ENCODE peak calls at places on chromosomes 12 and 14, in seven cellular contexts. One of them, this sample, is unnamed.
A peak's percentile ranks its signal among the peaks of the same experiment; 100 is the strongest.

GRCh38 chr12:7859552-7859951 is 13.2 kb downstream of the SLC2A14 start:
- DNase-seq in activated naive CD4-positive, alpha-beta T cell treated with anti-CD3 and anti-CD28 coated beads, Interleukin-2, amount 10 ng/mL, durations not matched to agents 7 days and 5 days: no peak
- DNase-seq in MM.1S: no peak
- DNase-seq in stimulated activated CD8-positive, alpha-beta memory T cell treated with anti-CD3 and anti-CD28 coated beads, Interleukin-4, amount 100 ng/mL, for 24 hours: no peak
- DNase-seq in heart right ventricle: no peak
- DNase-seq in D341Med: no peak
- DNase-seq in coronary artery: no peak
- DNase-seq in this sample: no peak

GRCh38 chr12:16198884-16199283 is 78.6 kb downstream of the SLC15A5 start:
- DNase-seq in activated naive CD4-positive, alpha-beta T cell treated with anti-CD3 and anti-CD28 coated beads, Interleukin-2, amount 10 ng/mL, durations not matched to agents 7 days and 5 days: no peak
- DNase-seq in MM.1S: peak; percentile 79
- DNase-seq in stimulated activated CD8-positive, alpha-beta memory T cell treated with anti-CD3 and anti-CD28 coated beads, Interleukin-4, amount 100 ng/mL, for 24 hours: no peak
- DNase-seq in heart right ventricle: no peak
- DNase-seq in D341Med: no peak
- DNase-seq in coronary artery: no peak
- DNase-seq in this sample: no peak

GRCh38 chr12:51847830-51848727 is at the start of gene FIGNL2:
- DNase-seq in activated naive CD4-positive, alpha-beta T cell treated with anti-CD3 and anti-CD28 coated beads, Interleukin-2, amount 10 ng/mL, durations not matched to agents 7 days and 5 days: no peak
- DNase-seq in MM.1S: no peak
- DNase-seq in stimulated activated CD8-positive, alpha-beta memory T cell treated with anti-CD3 and anti-CD28 coated beads, Interleukin-4, amount 100 ng/mL, for 24 hours: no peak
- DNase-seq in heart right ventricle: peak; percentile 46
- DNase-seq in D341Med: peak; percentile 53
- DNase-seq in coronary artery: no peak
- DNase-seq in this sample: no peak

GRCh38 chr12:2323538-2324261 is 270.9 kb downstream of the CACNA1C start:
- DNase-seq in activated naive CD4-positive, alpha-beta T cell treated with anti-CD3 and anti-CD28 coated beads, Interleukin-2, amount 10 ng/mL, durations not matched to agents 7 days and 5 days: no peak
- DNase-seq in MM.1S: no peak
- DNase-seq in stimulated activated CD8-positive, alpha-beta memory T cell treated with anti-CD3 and anti-CD28 coated beads, Interleukin-4, amount 100 ng/mL, for 24 hours: no peak
- DNase-seq in heart right ventricle: peak; percentile 35
- DNase-seq in D341Med: no peak
- DNase-seq in coronary artery: no peak
- DNase-seq in this sample: peak; percentile 30

GRCh38 chr12:82383930-82384513 is 25.7 kb downstream of the METTL25 start:
- DNase-seq in activated naive CD4-positive, alpha-beta T cell treated with anti-CD3 and anti-CD28 coated beads, Interleukin-2, amount 10 ng/mL, durations not matched to agents 7 days and 5 days: no peak
- DNase-seq in MM.1S: no peak
- DNase-seq in stimulated activated CD8-positive, alpha-beta memory T cell treated with anti-CD3 and anti-CD28 coated beads, Interleukin-4, amount 100 ng/mL, for 24 hours: no peak
- DNase-seq in heart right ventricle: no peak
- DNase-seq in D341Med: peak; percentile 45
- DNase-seq in coronary artery: no peak
- DNase-seq in this sample: no peak

GRCh38 chr12:105920161-105920684 is 218.5 kb downstream of the NUAK1 start:
- DNase-seq in activated naive CD4-positive, alpha-beta T cell treated with anti-CD3 and anti-CD28 coated beads, Interleukin-2, amount 10 ng/mL, durations not matched to agents 7 days and 5 days: no peak
- DNase-seq in MM.1S: no peak
- DNase-seq in stimulated activated CD8-positive, alpha-beta memory T cell treated with anti-CD3 and anti-CD28 coated beads, Interleukin-4, amount 100 ng/mL, for 24 hours: no peak
- DNase-seq in heart right ventricle: peak; percentile 50
- DNase-seq in D341Med: no peak
- DNase-seq in coronary artery: no peak
- DNase-seq in this sample: no peak

GRCh38 chr12:97573901-97574300 is 111.3 kb downstream of the RMST start:
- DNase-seq in activated naive CD4-positive, alpha-beta T cell treated with anti-CD3 and anti-CD28 coated beads, Interleukin-2, amount 10 ng/mL, durations not matched to agents 7 days and 5 days: no peak
- DNase-seq in MM.1S: no peak
- DNase-seq in stimulated activated CD8-positive, alpha-beta memory T cell treated with anti-CD3 and anti-CD28 coated beads, Interleukin-4, amount 100 ng/mL, for 24 hours: no peak
- DNase-seq in heart right ventricle: no peak
- DNase-seq in D341Med: no peak
- DNase-seq in coronary artery: no peak
- DNase-seq in this sample: no peak

GRCh38 chr14:99566009-99566389 is 38.0 kb downstream of the CCDC85C start:
- DNase-seq in activated naive CD4-positive, alpha-beta T cell treated with anti-CD3 and anti-CD28 coated beads, Interleukin-2, amount 10 ng/mL, durations not matched to agents 7 days and 5 days: no peak
- DNase-seq in MM.1S: no peak
- DNase-seq in stimulated activated CD8-positive, alpha-beta memory T cell treated with anti-CD3 and anti-CD28 coated beads, Interleukin-4, amount 100 ng/mL, for 24 hours: no peak
- DNase-seq in heart right ventricle: no peak
- DNase-seq in D341Med: no peak
- DNase-seq in coronary artery: no peak
- DNase-seq in this sample: no peak

GRCh38 chr12:46470039-46470627 is 97.6 kb upstream of the SLC38A2 start:
- DNase-seq in activated naive CD4-positive, alpha-beta T cell treated with anti-CD3 and anti-CD28 coated beads, Interleukin-2, amount 10 ng/mL, durations not matched to agents 7 days and 5 days: peak; percentile 53
- DNase-seq in MM.1S: peak; percentile 67
- DNase-seq in stimulated activated CD8-positive, alpha-beta memory T cell treated with anti-CD3 and anti-CD28 coated beads, Interleukin-4, amount 100 ng/mL, for 24 hours: no peak
- DNase-seq in heart right ventricle: no peak
- DNase-seq in D341Med: no peak
- DNase-seq in coronary artery: no peak
- DNase-seq in this sample: no peak

GRCh38 chr12:54945082-54945481 is 39.5 kb downstream of the TESPA1 start:
- DNase-seq in activated naive CD4-positive, alpha-beta T cell treated with anti-CD3 and anti-CD28 coated beads, Interleukin-2, amount 10 ng/mL, durations not matched to agents 7 days and 5 days: no peak
- DNase-seq in MM.1S: no peak
- DNase-seq in stimulated activated CD8-positive, alpha-beta memory T cell treated with anti-CD3 and anti-CD28 coated beads, Interleukin-4, amount 100 ng/mL, for 24 hours: no peak
- DNase-seq in heart right ventricle: no peak
- DNase-seq in D341Med: no peak
- DNase-seq in coronary artery: no peak
- DNase-seq in this sample: no peak

GRCh38 chr12:132700212-132700913 is 10.3 kb upstream of the PGAM5 start:
- DNase-seq in activated naive CD4-positive, alpha-beta T cell treated with anti-CD3 and anti-CD28 coated beads, Interleukin-2, amount 10 ng/mL, durations not matched to agents 7 days and 5 days: no peak
- DNase-seq in MM.1S: no peak
- DNase-seq in stimulated activated CD8-positive, alpha-beta memory T cell treated with anti-CD3 and anti-CD28 coated beads, Interleukin-4, amount 100 ng/mL, for 24 hours: no peak
- DNase-seq in heart right ventricle: no peak
- DNase-seq in D341Med: no peak
- DNase-seq in coronary artery: no peak
- DNase-seq in this sample: no peak

GRCh38 chr14:43204816-43205215 is 1302.3 kb downstream of the FSCB start:
- DNase-seq in activated naive CD4-positive, alpha-beta T cell treated with anti-CD3 and anti-CD28 coated beads, Interleukin-2, amount 10 ng/mL, durations not matched to agents 7 days and 5 days: no peak
- DNase-seq in MM.1S: no peak
- DNase-seq in stimulated activated CD8-positive, alpha-beta memory T cell treated with anti-CD3 and anti-CD28 coated beads, Interleukin-4, amount 100 ng/mL, for 24 hours: no peak
- DNase-seq in heart right ventricle: no peak
- DNase-seq in D341Med: no peak
- DNase-seq in coronary artery: no peak
- DNase-seq in this sample: no peak

GRCh38 chr14:67575684-67576083 is 24.4 kb downstream of the PIGH start:
- DNase-seq in activated naive CD4-positive, alpha-beta T cell treated with anti-CD3 and anti-CD28 coated beads, Interleukin-2, amount 10 ng/mL, durations not matched to agents 7 days and 5 days: no peak
- DNase-seq in MM.1S: no peak
- DNase-seq in stimulated activated CD8-positive, alpha-beta memory T cell treated with anti-CD3 and anti-CD28 coated beads, Interleukin-4, amount 100 ng/mL, for 24 hours: no peak
- DNase-seq in heart right ventricle: no peak
- DNase-seq in D341Med: no peak
- DNase-seq in coronary artery: no peak
- DNase-seq in this sample: peak; percentile 61

GRCh38 chr14:65287264-65288131 is 125.0 kb upstream of the FUT8 start:
- DNase-seq in activated naive CD4-positive, alpha-beta T cell treated with anti-CD3 and anti-CD28 coated beads, Interleukin-2, amount 10 ng/mL, durations not matched to agents 7 days and 5 days: peak; percentile 65
- DNase-seq in MM.1S: no peak
- DNase-seq in stimulated activated CD8-positive, alpha-beta memory T cell treated with anti-CD3 and anti-CD28 coated beads, Interleukin-4, amount 100 ng/mL, for 24 hours: peak; percentile 62
- DNase-seq in heart right ventricle: no peak
- DNase-seq in D341Med: no peak
- DNase-seq in coronary artery: no peak
- DNase-seq in this sample: no peak

GRCh38 chr12:65335021-65335714 is 56.7 kb downstream of the MSRB3 start:
- DNase-seq in activated naive CD4-positive, alpha-beta T cell treated with anti-CD3 and anti-CD28 coated beads, Interleukin-2, amount 10 ng/mL, durations not matched to agents 7 days and 5 days: no peak
- DNase-seq in MM.1S: no peak
- DNase-seq in stimulated activated CD8-positive, alpha-beta memory T cell treated with anti-CD3 and anti-CD28 coated beads, Interleukin-4, amount 100 ng/mL, for 24 hours: no peak
- DNase-seq in heart right ventricle: peak; percentile 21
- DNase-seq in D341Med: no peak
- DNase-seq in coronary artery: no peak
- DNase-seq in this sample: no peak

GRCh38 chr14:64510825-64511679 is 6.5 kb downstream of the ZBTB1 start:
- DNase-seq in activated naive CD4-positive, alpha-beta T cell treated with anti-CD3 and anti-CD28 coated beads, Interleukin-2, amount 10 ng/mL, durations not matched to agents 7 days and 5 days: peak; percentile 79
- DNase-seq in MM.1S: peak; percentile 40
- DNase-seq in stimulated activated CD8-positive, alpha-beta memory T cell treated with anti-CD3 and anti-CD28 coated beads, Interleukin-4, amount 100 ng/mL, for 24 hours: peak; percentile 33
- DNase-seq in heart right ventricle: peak; percentile 69
- DNase-seq in D341Med: peak; percentile 58
- DNase-seq in coronary artery: no peak
- DNase-seq in this sample: no peak

GRCh38 chr12:75560167-75560566 is 48.8 kb upstream of the KRR1 start:
- DNase-seq in activated naive CD4-positive, alpha-beta T cell treated with anti-CD3 and anti-CD28 coated beads, Interleukin-2, amount 10 ng/mL, durations not matched to agents 7 days and 5 days: no peak
- DNase-seq in MM.1S: peak; percentile 20
- DNase-seq in stimulated activated CD8-positive, alpha-beta memory T cell treated with anti-CD3 and anti-CD28 coated beads, Interleukin-4, amount 100 ng/mL, for 24 hours: no peak
- DNase-seq in heart right ventricle: no peak
- DNase-seq in D341Med: peak; percentile 33
- DNase-seq in coronary artery: no peak
- DNase-seq in this sample: no peak

GRCh38 chr14:84064296-84064695 is 1465.6 kb upstream of the FLRT2 start:
- DNase-seq in activated naive CD4-positive, alpha-beta T cell treated with anti-CD3 and anti-CD28 coated beads, Interleukin-2, amount 10 ng/mL, durations not matched to agents 7 days and 5 days: no peak
- DNase-seq in MM.1S: no peak
- DNase-seq in stimulated activated CD8-positive, alpha-beta memory T cell treated with anti-CD3 and anti-CD28 coated beads, Interleukin-4, amount 100 ng/mL, for 24 hours: no peak
- DNase-seq in heart right ventricle: no peak
- DNase-seq in D341Med: no peak
- DNase-seq in coronary artery: no peak
- DNase-seq in this sample: no peak

GRCh38 chr12:110007874-110008273 is 8.6 kb downstream of the ANKRD13A start:
- DNase-seq in activated naive CD4-positive, alpha-beta T cell treated with anti-CD3 and anti-CD28 coated beads, Interleukin-2, amount 10 ng/mL, durations not matched to agents 7 days and 5 days: no peak
- DNase-seq in MM.1S: no peak
- DNase-seq in stimulated activated CD8-positive, alpha-beta memory T cell treated with anti-CD3 and anti-CD28 coated beads, Interleukin-4, amount 100 ng/mL, for 24 hours: no peak
- DNase-seq in heart right ventricle: no peak
- DNase-seq in D341Med: no peak
- DNase-seq in coronary artery: no peak
- DNase-seq in this sample: no peak

GRCh38 chr12:89451876-89452275 is 72.7 kb downstream of the GALNT4 start:
- DNase-seq in activated naive CD4-positive, alpha-beta T cell treated with anti-CD3 and anti-CD28 coated beads, Interleukin-2, amount 10 ng/mL, durations not matched to agents 7 days and 5 days: no peak
- DNase-seq in MM.1S: no peak
- DNase-seq in stimulated activated CD8-positive, alpha-beta memory T cell treated with anti-CD3 and anti-CD28 coated beads, Interleukin-4, amount 100 ng/mL, for 24 hours: no peak
- DNase-seq in heart right ventricle: peak; percentile 35
- DNase-seq in D341Med: no peak
- DNase-seq in coronary artery: no peak
- DNase-seq in this sample: no peak

GRCh38 chr12:75998292-75999063 is 33.1 kb downstream of the PHLDA1 start:
- DNase-seq in activated naive CD4-positive, alpha-beta T cell treated with anti-CD3 and anti-CD28 coated beads, Interleukin-2, amount 10 ng/mL, durations not matched to agents 7 days and 5 days: no peak
- DNase-seq in MM.1S: no peak
- DNase-seq in stimulated activated CD8-positive, alpha-beta memory T cell treated with anti-CD3 and anti-CD28 coated beads, Interleukin-4, amount 100 ng/mL, for 24 hours: no peak
- DNase-seq in heart right ventricle: no peak
- DNase-seq in D341Med: no peak
- DNase-seq in coronary artery: no peak
- DNase-seq in this sample: no peak